ENCODE peak calls at places on chromosomes 6 and 20, in four cellular contexts. H, X, W and Z are unnamed samples.

GRCh38 chr6:128518531-128519131 is 1.8 kb downstream of the PTPRK start:
- DNase-seq in X (no peak), H (no peak), W (no peak), Z (no peak)

GRCh38 chr20:13819885-13820645 is 35.2 kb downstream of the NDUFAF5 start:
- DNase-seq in H (no peak), W (peak), X (no peak), Z (peak)

GRCh38 chr20:48092596-48093280 is 307.5 kb upstream of the SULF2 start:
- DNase-seq in X (no peak), W (no peak), H (no peak), Z (no peak)

GRCh38 chr20:41072919-41073318 is 44.3 kb downstream of the TOP1 start:
- DNase-seq in W (no peak), H (no peak), X (no peak), Z (no peak)

GRCh38 chr6:115271001-115271400 is 789.7 kb downstream of the FRK start:
- DNase-seq in H (no peak), W (no peak), X (no peak), Z (no peak)

GRCh38 chr20:56503911-56504310 is 20.6 kb upstream of the FAM209A start:
- DNase-seq in H (no peak), W (no peak), X (no peak), Z (no peak)

GRCh38 chr6:15527838-15528617 is 134.8 kb downstream of the DTNBP1 start:
- DNase-seq in W (no peak), X (no peak), H (no peak), Z (no peak)

GRCh38 chr20:57438552-57438951 is 47.4 kb downstream of the RBM38 start:
- DNase-seq in H (no peak), W (no peak), X (no peak), Z (no peak)

GRCh38 chr6:100300221-100300736 is 164.4 kb downstream of the SIM1 start:
- DNase-seq in X (peak), H (no peak), W (no peak), Z (no peak)

GRCh38 chr6:17610835-17611234 is 10.7 kb downstream of the FAM8A1 start:
- DNase-seq in W (no peak), X (no peak), H (no peak), Z (no peak)

GRCh38 chr6:42418739-42419138 is 33.0 kb downstream of the TRERF1 start:
- DNase-seq in W (no peak), H (no peak), X (no peak), Z (no peak)

GRCh38 chr6:90119618-90120017 is 177.0 kb downstream of the BACH2 start:
- DNase-seq in H (no peak), W (no peak), X (no peak), Z (no peak)

GRCh38 chr6:90121982-90122381 is 174.7 kb downstream of the BACH2 start:
- DNase-seq in X (no peak), W (no peak), H (no peak), Z (peak)

GRCh38 chr6:90113389-90113788 is 183.3 kb downstream of the BACH2 start:
- DNase-seq in H (no peak), X (no peak), W (no peak), Z (no peak)

GRCh38 chr6:90120327-90120726 is 176.3 kb downstream of the BACH2 start:
- DNase-seq in W (no peak), X (no peak), H (no peak), Z (no peak)

DNA sequence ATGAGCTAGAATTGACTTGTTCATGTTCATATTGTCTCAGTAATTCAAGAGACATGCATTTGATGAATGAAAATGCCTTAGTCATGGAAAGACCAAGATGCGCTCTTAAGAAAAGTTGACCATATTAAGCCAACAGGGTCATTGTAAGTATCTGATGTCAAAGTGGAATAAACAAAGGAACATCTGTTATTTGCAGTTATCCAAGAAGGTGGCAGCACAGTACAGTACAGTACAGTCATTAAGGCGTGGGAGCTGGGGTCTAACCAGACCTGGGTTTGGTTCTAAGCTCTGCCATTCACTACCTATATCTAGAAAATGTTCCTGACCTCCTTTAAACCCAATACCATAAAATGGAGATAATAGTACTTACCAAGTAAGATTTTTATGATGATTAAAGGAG is 178.1 kb downstream of the BACH2 start:
- DNase-seq in H (no peak), W (no peak), X (no peak), Z (no peak)
- TF ChIP-seq CTCF in H (no peak), W (no peak), X (no peak), Z (no peak)

GRCh38 chr6:83073620-83074019 is 6.1 kb downstream of the DOP1A start:
- DNase-seq in W (no peak), H (no peak), X (no peak), Z (no peak)

GRCh38 chr6:83071707-83072106 is 4.2 kb downstream of the DOP1A start:
- DNase-seq in X (no peak), W (no peak), H (no peak), Z (no peak)

GRCh38 chr6:83069633-83070032 is 2.2 kb downstream of the DOP1A start:
- DNase-seq in X (no peak), W (no peak), H (no peak), Z (no peak)

GRCh38 chr6:83068628-83069027 is 1.2 kb downstream of the DOP1A start:
- DNase-seq in H (no peak), X (no peak), W (no peak), Z (no peak)

GRCh38 chr6:83071023-83071422 is 3.6 kb downstream of the DOP1A start:
- DNase-seq in X (no peak), H (no peak), W (no peak), Z (peak)
- H3K4me3 ChIP-seq in X (no peak), H (no peak), W (no peak), Z (peak)

DNA sequence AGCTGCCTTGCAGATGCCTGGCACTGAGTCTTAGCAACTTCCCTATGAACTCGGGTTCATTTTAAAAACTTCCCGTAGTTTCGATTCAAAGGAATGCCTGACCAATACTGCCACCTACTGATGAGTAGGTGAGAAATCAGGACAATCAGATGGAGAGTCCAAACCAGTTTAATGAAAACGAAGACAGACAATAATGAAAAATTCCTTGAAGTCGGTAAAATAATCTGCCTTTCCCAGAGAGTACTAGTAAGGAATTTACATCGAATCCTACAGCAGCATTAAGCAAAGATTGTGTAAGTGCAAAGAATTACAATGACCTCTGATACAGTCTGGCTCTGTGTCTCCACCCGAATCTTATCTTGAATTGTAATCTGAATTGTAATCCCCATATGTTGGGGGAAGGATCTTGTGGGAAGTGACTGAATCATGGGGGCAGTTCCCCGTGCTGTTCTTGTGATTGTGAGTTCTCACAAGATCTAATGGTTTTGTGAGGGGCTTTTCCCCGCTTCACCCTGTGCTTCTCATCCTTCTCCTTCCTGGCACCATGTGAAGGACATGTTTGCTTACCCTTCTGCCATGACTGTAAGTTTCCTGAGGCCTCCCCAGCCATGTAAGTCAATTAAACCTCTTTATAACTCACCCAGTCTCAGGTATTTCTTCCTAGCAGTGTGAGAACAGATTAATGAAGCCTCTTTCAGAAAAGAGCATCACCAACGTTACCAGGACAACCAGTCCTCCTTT is 134.4 kb downstream of the ARHGAP18 start:
- DNase-seq in H (no peak), X (no peak), W (peak), Z (no peak)
- TF ChIP-seq CTCF in H (peak), X (peak), W (peak), Z (peak)

GRCh38 chr6:151495380-151495779 is 1.6 kb downstream of the CCDC170 start:
- DNase-seq in W (no peak), X (no peak), H (no peak), Z (no peak)
- H3K4me3 ChIP-seq in W (no peak), X (no peak), H (no peak), Z (no peak)

GRCh38 chr6:26053929-26054658 is 33.1 kb upstream of the HFE start:
- DNase-seq in W (no peak), X (no peak), H (no peak), Z (no peak)

GRCh38 chr6:26056583-26057350 is 30.5 kb upstream of the HFE start:
- DNase-seq in W (peak), X (no peak), H (no peak), Z (peak)

GRCh38 chr6:26054659-26054936 is 32.6 kb upstream of the HFE start:
- DNase-seq in H (no peak), W (no peak), X (no peak), Z (no peak)

GRCh38 chr6:26055670-26056582 is 31.3 kb upstream of the HFE start:
- DNase-seq in W (peak), H (peak), X (peak), Z (peak)

DNA sequence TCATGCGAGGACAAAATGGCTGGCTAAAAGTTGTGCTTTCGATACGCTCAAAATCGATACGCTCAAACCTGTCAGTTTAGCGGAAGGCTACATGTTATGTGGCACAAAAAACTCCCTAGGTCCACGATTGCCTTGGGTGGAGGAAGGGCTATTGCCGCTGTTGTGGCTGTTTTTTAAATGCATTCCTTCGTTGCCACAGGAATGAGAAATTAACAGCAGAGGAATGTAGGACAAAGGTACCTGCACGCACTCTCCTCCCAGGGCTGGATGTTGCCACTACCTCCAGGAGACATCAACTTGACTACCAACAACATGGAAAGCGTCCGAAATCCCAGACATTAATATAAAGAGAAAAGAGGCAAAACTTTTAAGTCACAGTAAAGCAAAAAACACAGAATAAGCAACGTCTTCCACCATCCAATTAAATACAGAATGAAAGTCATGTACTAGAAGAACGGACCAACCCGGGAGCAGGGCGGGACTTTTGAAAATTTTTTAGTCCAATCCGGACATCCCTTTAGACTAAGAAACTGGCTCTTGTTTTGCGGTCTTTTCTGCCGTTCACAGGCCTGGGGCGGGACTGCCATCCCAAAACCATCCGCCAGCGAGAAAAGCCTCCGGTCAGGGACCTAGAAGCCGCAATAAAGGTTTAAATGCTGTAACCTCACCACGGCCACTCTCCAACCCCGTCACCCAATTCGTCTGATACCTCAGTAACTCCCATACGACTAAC is 32.1 kb upstream of the HFE start:
- DNase-seq in H (peak), X (peak), W (peak), Z (peak)
- TF ChIP-seq CTCF in H (no peak), X (no peak), W (peak), Z (no peak)

DNA sequence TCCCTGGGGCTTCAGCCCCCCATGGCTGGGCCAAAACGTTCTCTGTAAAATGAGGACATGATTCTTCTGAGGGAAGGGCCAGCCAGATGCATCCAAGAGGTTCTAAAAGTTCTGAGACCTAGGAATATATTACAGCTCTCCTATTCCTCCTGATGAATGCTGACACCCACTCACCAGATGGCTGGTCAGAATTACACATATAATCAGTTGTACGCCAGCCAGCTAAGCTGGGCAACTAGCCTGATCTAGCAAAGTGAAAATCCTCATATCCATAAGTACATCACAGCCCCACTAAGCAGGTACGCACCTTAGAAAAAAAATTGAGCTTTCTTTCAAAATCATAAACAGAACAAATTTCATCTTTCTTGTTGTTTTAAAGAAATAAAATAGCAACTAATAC is 34.8 kb downstream of the C6orf118 start:
- DNase-seq in X (no peak), H (no peak), W (no peak), Z (no peak)
- H3K4me3 ChIP-seq in X (no peak), H (no peak), W (no peak), Z (no peak)

GRCh38 chr6:155916870-155917624 is 461.4 kb upstream of the NOX3 start:
- DNase-seq in W (no peak), X (no peak), H (no peak), Z (no peak)
- TF ChIP-seq CTCF in W (no peak), X (no peak), H (no peak), Z (no peak)

DNA sequence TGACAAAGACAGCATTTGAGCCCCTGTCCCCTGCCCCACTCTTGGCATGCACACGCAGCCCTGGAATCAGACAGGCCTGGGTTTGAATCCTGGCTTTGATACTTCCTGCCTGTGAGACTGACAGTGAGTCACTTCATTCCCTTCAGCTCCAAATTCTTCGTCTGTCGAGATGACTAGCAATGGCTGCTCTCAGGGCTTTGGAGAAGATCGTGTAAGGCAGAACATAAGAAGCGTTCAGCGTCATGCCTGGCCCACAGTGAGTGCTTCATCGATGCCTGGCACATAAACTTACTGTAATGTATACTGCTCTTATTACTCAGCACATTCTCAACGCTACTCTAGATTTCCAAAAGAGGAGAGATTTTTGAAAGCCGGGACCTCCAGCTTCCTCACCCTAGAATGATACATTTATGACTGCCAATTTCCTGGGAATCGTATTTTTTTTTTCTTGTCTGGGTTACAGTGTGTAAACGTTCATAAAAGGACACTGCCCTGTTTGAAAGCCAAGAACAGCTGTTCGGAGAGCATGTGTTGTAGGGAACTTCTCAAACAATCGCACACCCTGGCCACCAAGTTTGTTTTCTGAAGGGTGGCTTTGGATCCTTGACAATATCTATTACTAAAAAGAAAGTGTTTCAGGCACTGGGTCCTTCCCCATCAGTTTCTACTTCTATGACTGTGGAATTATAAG is 16.2 kb upstream of the BCAS1 start:
- DNase-seq in H (no peak), X (peak), W (no peak), Z (no peak)
- H3K4me3 ChIP-seq in H (no peak), X (no peak), W (no peak), Z (no peak)

GRCh38 chr20:63572788-63573738 is 976 bp downstream of the HELZ2 start:
- DNase-seq in H (no peak), W (no peak), X (no peak), Z (no peak)
- TF ChIP-seq CTCF in H (no peak), W (no peak), X (peak), Z (peak)